ENCODE peak calls at places on chromosomes 13 and 19, in six cellular contexts. One of them, this sample, is unnamed.

GRCh38 chr13:95745752-95746151 is 68.8 kb downstream of the DNAJC3 start:
- DNase-seq in activated CD4-positive, alpha-beta T cell treated with anti-CD3 and anti-CD28 coated beads, Interleukin-2, amount 50 U/mL, for 1 hour: no peak
- DNase-seq in esophagus muscularis mucosa: no peak
- DNase-seq in prostate gland: no peak
- DNase-seq in heart right ventricle: no peak
- DNase-seq in smooth muscle cell of the brain vasculature: no peak
- DNase-seq in this sample: no peak

GRCh38 chr13:106424805-106425204 is 110.7 kb downstream of the EFNB2 start:
- DNase-seq in smooth muscle cell of the brain vasculature: no peak
- DNase-seq in heart right ventricle: no peak
- DNase-seq in prostate gland: no peak
- DNase-seq in activated CD4-positive, alpha-beta T cell treated with anti-CD3 and anti-CD28 coated beads, Interleukin-2, amount 50 U/mL, for 1 hour: no peak
- DNase-seq in esophagus muscularis mucosa: no peak
- DNase-seq in this sample: no peak

GRCh38 chr19:32814624-32815023 is 54.9 kb downstream of the SLC7A9 start:
- DNase-seq in activated CD4-positive, alpha-beta T cell treated with anti-CD3 and anti-CD28 coated beads, Interleukin-2, amount 50 U/mL, for 1 hour: no peak
- DNase-seq in smooth muscle cell of the brain vasculature: no peak
- DNase-seq in esophagus muscularis mucosa: no peak
- DNase-seq in prostate gland: no peak
- DNase-seq in heart right ventricle: no peak
- DNase-seq in this sample: no peak

GRCh38 chr13:50650936-50651638 is 192.4 kb downstream of the DLEU7 start:
- DNase-seq in activated CD4-positive, alpha-beta T cell treated with anti-CD3 and anti-CD28 coated beads, Interleukin-2, amount 50 U/mL, for 1 hour: no peak
- DNase-seq in heart right ventricle: no peak
- DNase-seq in prostate gland: no peak
- DNase-seq in smooth muscle cell of the brain vasculature: no peak
- DNase-seq in esophagus muscularis mucosa: peak; percentile 66
- DNase-seq in this sample: no peak

GRCh38 chr19:44582581-44583265 is 30.6 kb upstream of the IGSF23 start:
- DNase-seq in prostate gland: no peak
- DNase-seq in heart right ventricle: no peak
- DNase-seq in esophagus muscularis mucosa: no peak
- DNase-seq in activated CD4-positive, alpha-beta T cell treated with anti-CD3 and anti-CD28 coated beads, Interleukin-2, amount 50 U/mL, for 1 hour: no peak
- DNase-seq in smooth muscle cell of the brain vasculature: no peak
- DNase-seq in this sample: no peak

GRCh38 chr13:94249512-94249911 is 230.0 kb downstream of the DCT start:
- DNase-seq in prostate gland: no peak
- DNase-seq in esophagus muscularis mucosa: no peak
- DNase-seq in activated CD4-positive, alpha-beta T cell treated with anti-CD3 and anti-CD28 coated beads, Interleukin-2, amount 50 U/mL, for 1 hour: no peak
- DNase-seq in smooth muscle cell of the brain vasculature: peak; percentile 89
- DNase-seq in heart right ventricle: no peak
- DNase-seq in this sample: no peak

GRCh38 chr19:4448147-4448985 is 9.2 kb downstream of the UBXN6 start:
- DNase-seq in prostate gland: no peak
- DNase-seq in heart right ventricle: no peak
- DNase-seq in activated CD4-positive, alpha-beta T cell treated with anti-CD3 and anti-CD28 coated beads, Interleukin-2, amount 50 U/mL, for 1 hour: no peak
- DNase-seq in esophagus muscularis mucosa: no peak
- DNase-seq in smooth muscle cell of the brain vasculature: no peak
- DNase-seq in this sample: peak; percentile 53

GRCh38 chr13:113564331-113565023 is 20.1 kb upstream of the TFDP1 start:
- DNase-seq in heart right ventricle: no peak
- DNase-seq in prostate gland: no peak
- DNase-seq in activated CD4-positive, alpha-beta T cell treated with anti-CD3 and anti-CD28 coated beads, Interleukin-2, amount 50 U/mL, for 1 hour: no peak
- DNase-seq in smooth muscle cell of the brain vasculature: no peak
- DNase-seq in esophagus muscularis mucosa: peak; percentile 68
- DNase-seq in this sample: no peak

GRCh38 chr13:38346764-38347163 is 2.9 kb upstream of the UFM1 start:
- DNase-seq in activated CD4-positive, alpha-beta T cell treated with anti-CD3 and anti-CD28 coated beads, Interleukin-2, amount 50 U/mL, for 1 hour: no peak
- DNase-seq in smooth muscle cell of the brain vasculature: no peak
- DNase-seq in heart right ventricle: no peak
- DNase-seq in prostate gland: no peak
- DNase-seq in esophagus muscularis mucosa: no peak
- DNase-seq in this sample: no peak

GRCh38 chr13:41034862-41035261 is 15.7 kb upstream of the ELF1 start:
- DNase-seq in activated CD4-positive, alpha-beta T cell treated with anti-CD3 and anti-CD28 coated beads, Interleukin-2, amount 50 U/mL, for 1 hour: no peak
- DNase-seq in heart right ventricle: no peak
- DNase-seq in smooth muscle cell of the brain vasculature: no peak
- DNase-seq in prostate gland: no peak
- DNase-seq in esophagus muscularis mucosa: no peak
- DNase-seq in this sample: no peak

GRCh38 chr19:42420055-42420544 is 7.1 kb downstream of the LIPE start:
- DNase-seq in esophagus muscularis mucosa: no peak
- DNase-seq in smooth muscle cell of the brain vasculature: no peak
- DNase-seq in activated CD4-positive, alpha-beta T cell treated with anti-CD3 and anti-CD28 coated beads, Interleukin-2, amount 50 U/mL, for 1 hour: peak; percentile 80
- DNase-seq in heart right ventricle: no peak
- DNase-seq in prostate gland: no peak
- DNase-seq in this sample: no peak